ENCODE peak calls at places on chromosomes 3 and 15, in ten cellular contexts. R is ovary; M is HTR-8/SVneo; P is GM04503; D is nucleus accumbens; Z is left kidney; N is GM23248; J is activated naive CD4-positive, alpha-beta T cell; Q is NB4; U is GM06990. G is an unnamed sample.

GRCh38 chr15:52178765-52179164 is 12.4 kb downstream of the GNB5 start:
- DNase-seq in J (no peak), P (no peak), N (peak; percentile 37), Q (no peak), Z (peak; percentile 57), U (no peak), R (peak; percentile 66), M (no peak), D (no peak), G (no peak)

GRCh38 chr3:13124631-13125030 is 51.4 kb upstream of the IQSEC1 start:
- DNase-seq in M (no peak), Z (no peak), U (no peak), N (no peak), R (no peak), J (no peak), D (no peak), P (no peak), Q (no peak), G (no peak)

GRCh38 chr3:189629803-189630455 is 1.3 kb upstream of the TP63 start:
- DNase-seq in U (peak; percentile 38), R (no peak), N (peak; percentile 53), Z (no peak), M (no peak), J (no peak), P (no peak), D (no peak), Q (no peak), G (no peak)

GRCh38 chr3:150682819-150683218 is 20.9 kb downstream of the ERICH6 start:
- DNase-seq in M (no peak), N (no peak), Q (no peak), P (no peak), R (no peak), J (no peak), D (no peak), Z (no peak), U (no peak), G (no peak)

GRCh38 chr15:71066983-71067382 is 48.3 kb upstream of the THSD4 start:
- DNase-seq in Q (no peak), J (no peak), D (no peak), P (no peak), Z (no peak), N (peak; percentile 95), U (no peak), R (no peak), M (no peak), G (no peak)

GRCh38 chr3:197555281-197556261 is at the start of gene BDH1:
- DNase-seq in P (no peak), M (peak; percentile 17), Z (peak; percentile 80), R (peak; percentile 49), Q (peak; percentile 83), D (peak; percentile 54), U (peak; percentile 86), N (peak; percentile 36), J (peak; percentile 20), G (no peak)

GRCh38 chr3:158434412-158435038 is 136.5 kb upstream of the MLF1 start:
- DNase-seq in M (peak; percentile 12), N (peak; percentile 78), J (no peak), P (no peak), Z (peak; percentile 85), D (peak; percentile 3), Q (peak; percentile 68), R (peak; percentile 53), U (no peak), G (peak; percentile 43)

GRCh38 chr3:119433613-119434325 is 29.6 kb downstream of the TMEM39A start:
- DNase-seq in M (no peak), Q (no peak), N (no peak), D (no peak), J (no peak), U (no peak), Z (no peak), R (no peak), P (no peak), G (no peak)

GRCh38 chr15:63522143-63522531 is 17.7 kb downstream of the USP3 start:
- DNase-seq in R (no peak), N (peak; percentile 50), M (no peak), P (no peak), Q (no peak), J (no peak), Z (no peak), D (no peak), U (no peak), G (no peak)

GRCh38 chr3:41323860-41324259 is 124.6 kb downstream of the CTNNB1 start:
- DNase-seq in R (no peak), Z (no peak), D (no peak), J (no peak), M (no peak), Q (no peak), U (no peak), N (no peak), P (no peak), G (no peak)

GRCh38 chr15:101136381-101137268 is 115.2 kb downstream of the CHSY1 start:
- DNase-seq in N (no peak), Q (peak; percentile 50), R (no peak), P (no peak), J (no peak), D (no peak), U (no peak), Z (no peak), M (no peak), G (no peak)

GRCh38 chr3:178703268-178703975 is 167.2 kb downstream of the KCNMB2 start:
- DNase-seq in D (no peak), R (no peak), M (no peak), N (peak; percentile 8), P (peak; percentile 4), Q (no peak), J (no peak), U (no peak), Z (peak; percentile 36), G (no peak)

GRCh38 chr15:56683925-56684324 is 49.4 kb downstream of the ZNF280D start:
- DNase-seq in D (no peak), Q (no peak), M (no peak), R (no peak), U (no peak), N (peak; percentile 3), J (no peak), Z (no peak), P (no peak), G (no peak)

GRCh38 chr3:159560214-159561004 is 428.2 kb upstream of the IL12A start:
- DNase-seq in D (no peak), P (no peak), N (no peak), M (no peak), U (peak; percentile 28), R (no peak), Q (no peak), Z (no peak), J (no peak), G (no peak)

GRCh38 chr15:100211855-100212850 is 129.6 kb downstream of the ADAMTS17 start:
- DNase-seq in D (no peak), R (no peak), P (no peak), N (no peak), Q (no peak), J (no peak), U (no peak), Z (peak; percentile 58), M (no peak), G (no peak)

GRCh38 chr15:97961067-97961954 is 808 bp downstream of the ARRDC4 start:
- DNase-seq in J (no peak), Q (peak; percentile 34), R (peak; percentile 65), U (no peak), D (no peak), N (peak; percentile 56), M (no peak), P (no peak), Z (peak; percentile 63), G (no peak)

GRCh38 chr3:128112406-128112968 is 11.1 kb downstream of the RUVBL1 start:
- DNase-seq in Q (no peak), D (no peak), P (peak; percentile 71), Z (no peak), M (peak; percentile 77), J (no peak), R (no peak), N (peak; percentile 94), U (no peak), G (peak; percentile 63)

GRCh38 chr3:5517921-5518320 is 330.4 kb downstream of the EDEM1 start:
- DNase-seq in Z (no peak), J (no peak), D (no peak), N (no peak), U (no peak), M (no peak), R (no peak), Q (no peak), P (no peak), G (no peak)

GRCh38 chr15:41424809-41425208 is 7.9 kb downstream of the RTF1 start:
- DNase-seq in D (no peak), N (no peak), M (no peak), U (no peak), J (no peak), Q (peak; percentile 18), Z (no peak), R (no peak), P (no peak), G (no peak)

GRCh38 chr3:101036676-101037075 is 43.5 kb upstream of the ABI3BP start:
- DNase-seq in N (peak; percentile 48), M (no peak), Z (no peak), J (no peak), D (no peak), R (no peak), P (no peak), Q (no peak), U (no peak), G (no peak)

GRCh38 chr15:59814409-59814808 is 125.3 kb upstream of the BNIP2 start:
- DNase-seq in D (no peak), J (no peak), N (no peak), P (no peak), Z (no peak), U (no peak), M (no peak), Q (no peak), R (no peak), G (no peak)

GRCh38 chr3:134898315-134898714 is 103.3 kb downstream of the EPHB1 start:
- DNase-seq in P (no peak), M (no peak), N (no peak), Z (no peak), U (no peak), Q (no peak), J (no peak), D (no peak), R (no peak), G (no peak)